ENCODE peak calls at places on chromosomes 12 and 14, in seven cellular contexts. V, A, D, E, H, O and C are unnamed samples.

GRCh38 chr12:116528498-116528897 is 30.7 kb upstream of the MAP1LC3B2 start:
- DNase-seq in O (no peak), A (no peak), D (no peak), H (no peak), V (no peak), E (no peak), C (no peak)

GRCh38 chr12:79186506-79186905 is 321.9 kb downstream of the SYT1 start:
- DNase-seq in V (no peak), A (no peak), D (no peak), O (no peak), E (no peak), H (no peak), C (no peak)

GRCh38 chr14:60632777-60633176 is 16.5 kb downstream of the SIX1 start:
- DNase-seq in O (no peak), H (no peak), A (peak; percentile 86), D (peak; percentile 66), V (no peak), E (no peak), C (no peak)

GRCh38 chr12:132160016-132160415 is 15.8 kb downstream of the NOC4L start:
- DNase-seq in D (no peak), H (no peak), O (no peak), A (no peak), V (no peak), E (no peak), C (no peak)

GRCh38 chr14:106586098-106586704 is 1059.8 kb downstream of the TMEM121 start:
- DNase-seq in H (peak; percentile 58), V (peak; percentile 60), A (peak; percentile 40), D (no peak), E (no peak), O (no peak), C (no peak)

GRCh38 chr12:120680165-120680738 is 6.7 kb upstream of the MLEC start:
- DNase-seq in O (no peak), E (no peak), V (no peak), D (no peak), H (no peak), A (no peak), C (no peak)

GRCh38 chr12:46187023-46187422 is 81.8 kb downstream of the SLC38A1 start:
- DNase-seq in D (peak; percentile 72), E (no peak), A (no peak), V (no peak), O (peak; percentile 52), H (no peak), C (no peak)

GRCh38 chr12:22858849-22859569 is 234.0 kb downstream of the ETNK1 start:
- DNase-seq in A (no peak), D (no peak), V (no peak), H (no peak), O (no peak), E (no peak), C (no peak)

GRCh38 chr14:98136420-98136819 is 1135.6 kb downstream of the BCL11B start:
- DNase-seq in A (no peak), H (no peak), D (no peak), O (no peak), V (no peak), E (no peak), C (no peak)

GRCh38 chr12:74337951-74338350 is 199.7 kb upstream of the ATXN7L3B start:
- DNase-seq in E (no peak), H (no peak), D (peak; percentile 66), V (no peak), A (no peak), O (no peak), C (peak; percentile 15)

GRCh38 chr14:22770481-22771187 is 4.1 kb downstream of the OXA1L start:
- DNase-seq in D (no peak), O (no peak), H (no peak), A (no peak), V (no peak), E (no peak), C (no peak)

GRCh38 chr14:22772725-22773124 is 6.2 kb downstream of the OXA1L start:
- DNase-seq in D (no peak), H (no peak), A (no peak), E (no peak), O (no peak), V (no peak), C (no peak)

GRCh38 chr14:22776215-22776614 is 9.7 kb downstream of the OXA1L start:
- DNase-seq in O (no peak), H (no peak), V (no peak), E (no peak), D (no peak), A (no peak), C (no peak)

GRCh38 chr14:22773162-22774010 is 6.9 kb downstream of the OXA1L start:
- DNase-seq in O (no peak), V (no peak), A (no peak), D (no peak), H (no peak), E (no peak), C (no peak)

DNA sequence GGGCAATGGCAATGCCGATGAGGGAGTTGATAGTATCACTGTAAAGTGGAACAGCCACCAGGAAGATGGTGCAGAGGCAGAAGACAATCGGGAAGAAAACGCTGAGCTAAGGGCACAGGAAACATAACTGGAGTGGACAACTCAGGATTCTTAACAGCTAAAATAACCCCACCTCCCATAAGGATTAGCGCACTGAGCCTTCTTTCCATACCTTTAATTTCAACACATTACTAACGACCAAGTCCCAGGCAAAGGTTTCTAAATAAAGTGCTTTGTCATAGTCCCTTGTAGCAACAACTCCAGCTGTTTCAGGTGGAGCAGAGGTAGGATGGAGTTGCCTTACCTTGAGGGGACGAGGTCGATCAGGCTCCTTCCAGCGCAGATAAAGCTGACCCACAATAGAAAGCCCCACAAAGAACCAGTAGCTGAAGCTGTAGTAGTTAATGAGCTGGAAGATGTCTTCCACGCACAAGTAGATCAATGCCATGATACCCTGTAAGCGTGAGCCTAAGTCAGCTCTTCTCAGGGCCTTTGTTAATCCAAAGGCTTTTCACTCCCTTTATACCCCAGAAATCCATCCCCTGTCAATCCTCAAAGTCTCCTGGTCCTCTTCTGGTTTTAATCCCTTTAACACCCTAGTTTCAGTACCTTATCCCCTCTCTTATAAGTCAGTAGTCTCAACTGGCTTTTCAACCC is 7.7 kb downstream of the OXA1L start:
- DNase-seq in D (no peak), A (no peak), H (no peak), E (no peak), V (no peak), O (no peak), C (no peak)
- H3K36me3 ChIP-seq in D (peaks cover 31% of the 10 kb centered on the region), A (no peaks in the 10 kb centered on the region), H (peaks cover 70% of the 10 kb centered on the region), E (no peaks in the 10 kb centered on the region), V (peaks cover 27% of the 10 kb centered on the region), O (peaks cover 78% of the 10 kb centered on the region), C (peaks cover 23% of the 10 kb centered on the region)

GRCh38 chr14:63908667-63909264 is 56.0 kb downstream of the SYNE2 start:
- DNase-seq in O (no peak), H (no peak), V (no peak), D (no peak), A (no peak), E (no peak), C (no peak)
- H3K4me3 ChIP-seq in O (peak overlapping the region; percentile 12), H (peak overlapping the region; percentile 2), V (no peak overlapping the region), D (no peak overlapping the region), A (peak overlapping the region; percentile 34), E (no peak overlapping the region), C (no peak overlapping the region)

GRCh38 chr12:57756406-57757341 is 1.8 kb downstream of the MARCHF9 start:
- DNase-seq in E (no peak), H (peak; percentile 72), D (no peak), A (peak; percentile 63), V (peak; percentile 82), O (no peak), C (no peak)

GRCh38 chr12:57754411-57755193 is at the start of gene MARCHF9:
- DNase-seq in D (peak; percentile 70), A (peak; percentile 89), H (peak; percentile 86), O (peak; percentile 58), E (no peak), V (peak; percentile 58), C (no peak)

GRCh38 chr12:57753938-57754337 is 965 bp upstream of the MARCHF9 start:
- DNase-seq in A (no peak), H (no peak), V (no peak), E (no peak), O (no peak), D (no peak), C (no peak)

GRCh38 chr12:57755454-57756372 is 810 bp downstream of the MARCHF9 start:
- DNase-seq in D (no peak), O (no peak), H (peak; percentile 66), E (no peak), V (no peak), A (peak; percentile 38), C (no peak)

GRCh38 chr12:57755194-57755453 is 221 bp downstream of the MARCHF9 start:
- DNase-seq in O (no peak), V (no peak), H (no peak), D (no peak), E (no peak), A (no peak), C (no peak)
- H3K36me3 ChIP-seq in O (peaks cover 24% of the 10 kb centered on the region), V (peaks cover 13% of the 10 kb centered on the region), H (peaks cover 29% of the 10 kb centered on the region), D (peaks cover 11% of the 10 kb centered on the region), E (no peaks in the 10 kb centered on the region), A (no peaks in the 10 kb centered on the region), C (peaks cover 29% of the 10 kb centered on the region)

GRCh38 chr14:21262410-21262809 is 6.8 kb downstream of the HNRNPC start:
- DNase-seq in O (no peak), A (no peak), V (no peak), H (no peak), D (no peak), E (no peak), C (no peak)

GRCh38 chr14:21264025-21264801 is 5.0 kb downstream of the HNRNPC start:
- DNase-seq in D (peak; percentile 80), O (no peak), A (peak; percentile 25), E (no peak), H (no peak), V (no peak), C (peak; percentile 61)

GRCh38 chr14:21258889-21259787 is 10.1 kb downstream of the HNRNPC start:
- DNase-seq in D (no peak), O (no peak), E (no peak), A (no peak), V (no peak), H (no peak), C (no peak)

GRCh38 chr14:21263284-21264024 is 5.8 kb downstream of the HNRNPC start:
- DNase-seq in D (no peak), V (no peak), E (no peak), A (peak; percentile 41), O (no peak), H (no peak), C (no peak)

GRCh38 chr14:21261824-21262223 is 7.4 kb downstream of the HNRNPC start:
- DNase-seq in D (no peak), H (no peak), E (no peak), A (no peak), O (no peak), V (no peak), C (no peak)
- H3K4me3 ChIP-seq in D (no peak overlapping the region), H (no peak overlapping the region), E (no peak overlapping the region), A (no peak overlapping the region), O (no peak overlapping the region), V (no peak overlapping the region), C (no peak overlapping the region)

GRCh38 chr12:130367523-130367922 is 29.8 kb downstream of the PIWIL1 start:
- DNase-seq in A (no peak), H (no peak), V (no peak), D (no peak), E (no peak), O (no peak), C (no peak)
- H3K36me3 ChIP-seq in A (no peaks in the 10 kb centered on the region), H (no peaks in the 10 kb centered on the region), V (no peaks in the 10 kb centered on the region), D (no peaks in the 10 kb centered on the region), E (no peaks in the 10 kb centered on the region), O (no peaks in the 10 kb centered on the region), C (no peaks in the 10 kb centered on the region)

GRCh38 chr14:71247106-71247505 is 339.8 kb downstream of the PCNX1 start:
- DNase-seq in H (no peak), A (no peak), V (no peak), E (no peak), D (peak; percentile 90), O (no peak), C (peak; percentile 54)
- H3K4me3 ChIP-seq in H (no peak overlapping the region), A (no peak overlapping the region), V (no peak overlapping the region), E (no peak overlapping the region), D (no peak overlapping the region), O (no peak overlapping the region), C (no peak overlapping the region)